ENCODE peak calls at places on chromosomes 7 and 10, in four cellular contexts. T is K562, K is GM12878, H is H1. P is an unnamed sample.

GRCh38 chr10:100186813-100187212 is 984 bp upstream of the ERLIN1 start:
- DNase-seq in T (peak), K (no peak), H (no peak), P (peak)

GRCh38 chr7:40197527-40197926 is 62.7 kb downstream of the SUGCT start:
- DNase-seq in T (no peak), K (no peak), H (no peak), P (no peak)

GRCh38 chr7:20172736-20173334 is 44.3 kb downstream of the MACC1 start:
- DNase-seq in T (peak), K (no peak), H (peak), P (peak)

GRCh38 chr7:149144996-149145850 is 2.0 kb upstream of the ZNF398 start:
- DNase-seq in T (peak), K (no peak), H (peak), P (peak)

GRCh38 chr10:80730522-80730921 is 192.8 kb downstream of the SH2D4B start:
- DNase-seq in T (no peak), K (no peak), H (no peak), P (no peak)

GRCh38 chr10:79184141-79184625 is 115.4 kb downstream of the ZMIZ1 start:
- DNase-seq in T (no peak), K (no peak), H (no peak), P (peak)

GRCh38 chr7:50822716-50823115 is 40.0 kb upstream of the GRB10 start:
- DNase-seq in T (no peak), K (no peak), H (no peak), P (no peak)

GRCh38 chr7:472640-472957 is 47.0 kb downstream of the PDGFA start:
- DNase-seq in T (no peak), K (no peak), H (no peak), P (no peak)

GRCh38 chr10:124484016-124484415 is 22.4 kb downstream of the LHPP start:
- DNase-seq in T (no peak), K (no peak), H (no peak), P (no peak)

GRCh38 chr10:110535958-110536891 is 31.3 kb upstream of the SMC3 start:
- DNase-seq in T (no peak), K (peak), H (no peak), P (no peak)

GRCh38 chr10:101878869-101879268 is 35.3 kb upstream of the KCNIP2 start:
- DNase-seq in T (no peak), K (no peak), H (no peak), P (no peak)

GRCh38 chr7:36303202-36304098 is 86.2 kb upstream of the ANLN start:
- DNase-seq in T (no peak), K (no peak), H (no peak), P (peak)

GRCh38 chr7:128758553-128758952 is 17.0 kb downstream of the OPN1SW start:
- DNase-seq in T (no peak), K (no peak), H (no peak), P (no peak)

GRCh38 chr10:69484736-69485135 is 33.5 kb downstream of the TSPAN15 start:
- DNase-seq in T (no peak), K (no peak), H (no peak), P (no peak)

GRCh38 chr7:36047254-36047653 is 105.8 kb upstream of the EEPD1 start:
- DNase-seq in T (no peak), K (no peak), H (no peak), P (no peak)

GRCh38 chr10:14952851-14953451 is 945 bp downstream of the DCLRE1C start:
- DNase-seq in T (no peak), K (no peak), H (no peak), P (no peak)

GRCh38 chr7:43119371-43120069 is 7.1 kb downstream of the HECW1 start:
- DNase-seq in T (no peak), K (no peak), H (no peak), P (no peak)

GRCh38 chr7:87517136-87517805 is 41.8 kb upstream of the ABCB4 start:
- DNase-seq in T (no peak), K (no peak), H (no peak), P (no peak)

GRCh38 chr7:15709978-15710377 is 23.5 kb upstream of the MEOX2 start:
- DNase-seq in T (no peak), K (no peak), H (no peak), P (no peak)

GRCh38 chr10:117533507-117534281 is 8.9 kb upstream of the EMX2 start:
- DNase-seq in T (no peak), K (no peak), H (no peak), P (no peak)

GRCh38 chr10:94225589-94225988 is 137.2 kb downstream of the NOC3L start:
- DNase-seq in T (no peak), K (no peak), H (no peak), P (no peak)

GRCh38 chr10:91614254-91614624 is 18.6 kb downstream of the PPP1R3C start:
- DNase-seq in T (no peak), K (no peak), H (no peak), P (no peak)

GRCh38 chr10:90583416-90583815 is 274.4 kb downstream of the HTR7 start:
- DNase-seq in T (no peak), K (no peak), H (no peak), P (no peak)

GRCh38 chr7:26007510-26007909 is 144.5 kb upstream of the NFE2L3 start:
- DNase-seq in T (no peak), K (no peak), H (no peak), P (no peak)

GRCh38 chr7:41189866-41190265 is 513.0 kb downstream of the INHBA start:
- DNase-seq in T (no peak), K (no peak), H (no peak), P (peak)

GRCh38 chr7:128863433-128863989 is 855 bp downstream of the ATP6V1F start:
- DNase-seq in T (peak), K (no peak), H (no peak), P (peak)

GRCh38 chr10:73839276-73839966 is 28.0 kb upstream of the NDST2 start:
- DNase-seq in T (no peak), K (no peak), H (no peak), P (no peak)

GRCh38 chr7:34158311-34158710 is 253.0 kb downstream of the BMPER start:
- DNase-seq in T (no peak), K (no peak), H (no peak), P (no peak)

GRCh38 chr7:96187735-96188622 is 133.9 kb downstream of the SLC25A13 start:
- DNase-seq in T (no peak), K (no peak), H (no peak), P (no peak)

GRCh38 chr7:18488047-18488446 is 7.5 kb upstream of the HDAC9 start:
- DNase-seq in T (no peak), K (no peak), H (no peak), P (no peak)

GRCh38 chr7:23043441-23043840 is 29.5 kb upstream of the HYCC1 start:
- DNase-seq in T (no peak), K (no peak), H (no peak), P (no peak)

GRCh38 chr10:78890506-78890905 is 178.3 kb upstream of the ZMIZ1 start:
- DNase-seq in T (no peak), K (no peak), H (no peak), P (no peak)

GRCh38 chr10:87733081-87733480 is 73.4 kb downstream of the PAPSS2 start:
- DNase-seq in T (no peak), K (no peak), H (no peak), P (no peak)

GRCh38 chr10:2897619-2898508 is 169.5 kb upstream of the PFKP start:
- DNase-seq in T (no peak), K (no peak), H (no peak), P (no peak)

GRCh38 chr10:24873281-24873683 is 79.1 kb downstream of the PRTFDC1 start:
- DNase-seq in T (no peak), K (no peak), H (no peak), P (no peak)

GRCh38 chr10:94902570-94902969 is 35.9 kb upstream of the CYP2C9 start:
- DNase-seq in T (no peak), K (no peak), H (no peak), P (no peak)

GRCh38 chr7:131109011-131109756 is 218.5 kb upstream of the MKLN1 start:
- DNase-seq in T (peak), K (no peak), H (no peak), P (no peak)

DNA sequence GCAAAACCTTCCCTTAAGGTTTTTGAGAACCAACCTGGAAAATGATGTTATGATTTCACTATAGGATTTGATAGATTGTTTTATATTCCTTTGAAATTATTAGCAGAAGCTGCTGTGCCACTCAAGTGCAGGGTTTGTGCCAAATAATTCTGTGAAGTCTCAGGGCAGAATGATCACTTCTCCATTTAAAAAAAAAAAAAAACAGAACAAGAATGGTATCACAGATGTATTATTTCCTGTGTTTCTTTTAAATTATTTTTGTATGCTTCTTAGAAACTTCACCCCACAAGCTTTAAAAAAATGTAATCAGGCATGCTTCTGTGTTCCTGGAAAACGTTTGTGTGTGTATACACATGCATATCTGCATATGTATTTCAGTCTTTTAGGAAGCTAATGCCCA is 6.4 kb upstream of the CD36 start:
- DNase-seq in T (no peak), K (no peak), H (no peak), P (no peak)
- H3K27ac ChIP-seq in T (no peak), K (no peak), H (no peak), P (no peak)

GRCh38 chr7:1668486-1668931 is 1.6 kb upstream of the ELFN1 start:
- DNase-seq in T (no peak), K (no peak), H (no peak), P (no peak)
- TF ChIP-seq EZH2 in T (no peak), K (no peak), H (peak), P (no peak)

DNA sequence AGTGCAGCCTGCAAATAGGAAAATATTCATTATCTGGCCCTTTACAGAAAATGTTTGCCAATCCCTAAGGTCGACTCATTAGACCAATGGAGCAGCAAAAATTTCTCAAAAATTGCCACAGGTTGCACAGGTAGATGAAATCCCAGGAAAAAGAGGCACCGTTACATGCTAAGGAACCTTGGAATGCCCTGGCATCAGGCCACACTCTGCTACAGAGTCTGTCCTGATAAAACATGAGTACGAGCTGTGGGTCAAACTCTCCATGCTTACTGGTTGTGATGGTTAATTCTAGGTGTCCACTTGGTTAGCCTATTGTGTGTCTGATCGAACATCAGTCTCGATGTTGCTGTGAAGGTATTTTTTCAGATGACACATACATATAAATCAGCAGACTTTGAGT is 7.8 kb upstream of the RASSF4 start:
- DNase-seq in T (no peak), K (no peak), H (no peak), P (no peak)
- TF ChIP-seq EGR1 in T (no peak), K (no peak), H (no peak), P (no peak)

DNA sequence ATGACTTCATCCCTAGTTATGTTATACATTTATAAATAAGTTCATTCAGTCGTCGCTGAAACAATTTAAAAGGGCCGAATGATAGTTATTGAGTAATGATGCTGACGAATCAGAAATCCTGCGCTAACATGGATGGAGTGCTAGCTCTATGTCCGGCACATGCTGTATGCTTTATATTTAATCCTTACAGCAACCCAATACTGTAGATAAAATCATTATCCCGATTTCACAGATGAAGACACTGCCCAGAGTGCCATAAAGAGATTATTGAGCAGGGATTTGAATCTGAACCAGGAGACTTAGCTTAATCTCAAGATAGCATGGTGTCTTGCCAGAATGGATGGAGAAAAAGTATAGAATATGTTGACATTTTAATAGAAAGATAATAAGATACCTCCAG is 1.1 kb upstream of the ICA1 start:
- DNase-seq in T (no peak), K (no peak), H (no peak), P (no peak)
- H3K27ac ChIP-seq in T (no peak), K (no peak), H (no peak), P (no peak)

P was measured in HCT116.